ENCODE peak calls at places on chromosome 22, in four cellular contexts. T is endothelial cell; L is activated naive CD4-positive, alpha-beta T cell treated with anti-CD3 and anti-CD28 coated beads, Interleukin-2, amount 10 ng/mL, durations not matched to agents 7 days and 5 days; V is posterior vena cava. O is an unnamed sample.

GRCh38 chr22:50444663-50445062 is 30.2 kb downstream of the SBF1 start:
- DNase-seq in T (no peak), L (no peak), V (no peak), O (no peak)

GRCh38 chr22:36258750-36259619 is 6.1 kb downstream of the APOL1 start:
- DNase-seq in T (peak), L (peak), V (peak), O (no peak)

GRCh38 chr22:41557401-41558240 is 3.2 kb upstream of the CSDC2 start:
- DNase-seq in T (no peak), L (no peak), V (peak), O (no peak)

GRCh38 chr22:35054064-35054463 is 11.9 kb upstream of the ISX start:
- DNase-seq in T (no peak), L (no peak), V (no peak), O (no peak)

GRCh38 chr22:38350444-38351359 is 33.5 kb upstream of the CSNK1E start:
- DNase-seq in T (no peak), L (no peak), V (no peak), O (no peak)

GRCh38 chr22:22935546-22936157 is 48.0 kb downstream of the IGLL5 start:
- DNase-seq in T (no peak), L (no peak), V (no peak), O (no peak)

GRCh38 chr22:49617264-49617663 is 210.4 kb downstream of the BRD1 start:
- DNase-seq in T (no peak), L (no peak), V (no peak), O (no peak)

GRCh38 chr22:50505776-50506610 is 1.5 kb downstream of the LMF2 start:
- DNase-seq in T (no peak), L (no peak), V (no peak), O (no peak)

GRCh38 chr22:37933711-37934376 is 19.6 kb downstream of the C22orf23 start:
- DNase-seq in T (peak), L (peak), V (peak), O (peak)

GRCh38 chr22:24405631-24406321 is 21.6 kb upstream of the ADORA2A start:
- DNase-seq in T (no peak), L (no peak), V (no peak), O (no peak)

GRCh38 chr22:44191036-44191454 is 10.3 kb downstream of the PARVG start:
- DNase-seq in T (no peak), L (no peak), V (no peak), O (no peak)

GRCh38 chr22:49450521-49450920 is 377.2 kb downstream of the BRD1 start:
- DNase-seq in T (no peak), L (no peak), V (no peak), O (no peak)

GRCh38 chr22:46075764-46076531 is 74.4 kb upstream of the PPARA start:
- DNase-seq in T (no peak), L (no peak), V (peak), O (no peak)

GRCh38 chr22:37501610-37502341 is 15.6 kb upstream of the MFNG start:
- DNase-seq in T (no peak), L (no peak), V (no peak), O (peak)

GRCh38 chr22:29225422-29226090 is 19.9 kb downstream of the EMID1 start:
- DNase-seq in T (no peak), L (no peak), V (peak), O (no peak)

GRCh38 chr22:30923168-30923900 is 45.2 kb downstream of the MORC2 start:
- DNase-seq in T (no peak), L (no peak), V (no peak), O (no peak)

O was measured in NCI-H226.